ENCODE peak calls at places on chromosomes 7 and 10, in seven cellular contexts. N is NCI-H1105 treated with DMSO at 0.1 percent for 48 hours, S is glutamatergic neuron, C is lower leg skin, K is nephron progenitor cell, X is HTR-8/SVneo, U is chondrocyte. L is an unnamed sample.

GRCh38 chr10:115941247-115941840 is 331.7 kb downstream of the GFRA1 start:
- DNase-seq in U (no peak), S (no peak), N (no peak), X (no peak), C (no peak), K (no peak), L (no peak)

GRCh38 chr7:148395990-148396716 is 194.4 kb upstream of the C7orf33 start:
- DNase-seq in C (no peak), K (peak; percentile 5), S (no peak), N (peak; percentile 7), X (no peak), U (no peak), L (no peak)

GRCh38 chr10:83012866-83013265 is 1126.4 kb upstream of the GHITM start:
- DNase-seq in X (peak; percentile 26), S (no peak), N (no peak), C (no peak), K (no peak), U (no peak), L (no peak)

GRCh38 chr10:73647211-73647874 is 6.1 kb upstream of the MYOZ1 start:
- DNase-seq in S (peak; percentile 63), X (no peak), C (peak; percentile 91), N (peak; percentile 73), U (no peak), K (peak; percentile 67), L (peak; percentile 90)

GRCh38 chr7:127702938-127703337 is 50.9 kb downstream of the SND1 start:
- DNase-seq in X (no peak), S (no peak), C (no peak), U (no peak), N (no peak), K (no peak), L (no peak)

GRCh38 chr10:46308666-46309450 is 22.1 kb downstream of the ANTXRL start:
- DNase-seq in X (no peak), K (no peak), C (peak; percentile 71), U (no peak), N (no peak), S (no peak), L (no peak)

GRCh38 chr7:116610210-116610609 is 61.8 kb upstream of the MET start:
- DNase-seq in X (no peak), K (no peak), S (no peak), N (no peak), U (no peak), C (no peak), L (no peak)

GRCh38 chr10:75740541-75740940 is 309.1 kb downstream of the LRMDA start:
- DNase-seq in X (no peak), N (no peak), K (no peak), C (no peak), U (no peak), S (no peak), L (no peak)

GRCh38 chr10:18822156-18822555 is 162.9 kb downstream of the ARL5B start:
- DNase-seq in K (peak; percentile 60), N (no peak), C (no peak), U (no peak), X (no peak), S (no peak), L (peak; percentile 73)

GRCh38 chr7:33926535-33926934 is 21.2 kb downstream of the BMPER start:
- DNase-seq in C (no peak), U (no peak), K (no peak), X (no peak), S (no peak), N (no peak), L (no peak)

GRCh38 chr7:18762189-18762588 is 266.6 kb downstream of the HDAC9 start:
- DNase-seq in C (no peak), K (peak; percentile 4), S (no peak), N (no peak), U (no peak), X (peak; percentile 1), L (no peak)

GRCh38 chr10:122232781-122233180 is 38.3 kb upstream of the BTBD16 start:
- DNase-seq in N (no peak), U (no peak), X (no peak), C (no peak), K (no peak), S (no peak), L (no peak)

GRCh38 chr7:70193514-70193913 is 595.2 kb downstream of the AUTS2 start:
- DNase-seq in U (no peak), X (no peak), C (no peak), K (no peak), S (no peak), N (no peak), L (no peak)

GRCh38 chr10:93379366-93380042 is 102.6 kb downstream of the MYOF start:
- DNase-seq in N (no peak), X (no peak), K (no peak), C (no peak), U (no peak), S (no peak), L (no peak)

GRCh38 chr10:74755273-74755672 is 71.1 kb upstream of the KAT6B start:
- DNase-seq in K (no peak), N (no peak), S (no peak), X (no peak), U (no peak), C (peak; percentile 62), L (no peak)

GRCh38 chr7:150663802-150664494 is 21.6 kb upstream of the GIMAP2 start:
- DNase-seq in K (no peak), S (no peak), U (no peak), C (no peak), X (no peak), N (no peak), L (no peak)

GRCh38 chr7:80428161-80429054 is 83.5 kb downstream of the GNAT3 start:
- DNase-seq in U (no peak), S (no peak), N (peak; percentile 76), X (peak; percentile 23), K (no peak), C (no peak), L (peak; percentile 60)

L was measured in neural progenitor cell.